ENCODE peak calls at places on chromosomes 5 and 9, in six cellular contexts. Q, L, N, H, V and G are unnamed samples.

GRCh38 chr5:107949688-107950341 is 279.1 kb upstream of the EFNA5 start:
- DNase-seq in N (no peak), L (no peak), Q (no peak), H (no peak), V (no peak), G (no peak)

GRCh38 chr9:27377811-27378345 is 80.9 kb upstream of the EQTN start:
- DNase-seq in V (no peak), L (no peak), N (no peak), Q (no peak), H (no peak), G (no peak)

GRCh38 chr5:58887721-58888409 is 305.0 kb downstream of the RAB3C start:
- DNase-seq in N (no peak), H (no peak), V (no peak), L (no peak), Q (no peak), G (no peak)

GRCh38 chr5:141914154-141914743 is 9.4 kb upstream of the DELE1 start:
- DNase-seq in L (peak; percentile 49), N (peak; percentile 59), H (peak; percentile 19), Q (peak; percentile 68), V (no peak), G (peak; percentile 17)

GRCh38 chr9:132041825-132042224 is 37.8 kb downstream of the MED27 start:
- DNase-seq in N (no peak), L (no peak), V (no peak), H (no peak), Q (no peak), G (no peak)

GRCh38 chr5:175873090-175873454 is 1.7 kb downstream of the CPLX2 start:
- DNase-seq in H (no peak), L (peak; percentile 22), Q (peak; percentile 63), N (peak; percentile 76), V (no peak), G (peak; percentile 5)

GRCh38 chr5:9454012-9454481 is 91.8 kb downstream of the SEMA5A start:
- DNase-seq in V (no peak), Q (peak; percentile 96), L (no peak), N (no peak), H (no peak), G (peak; percentile 13)

GRCh38 chr5:131150408-131150807 is 14.6 kb downstream of the HINT1 start:
- DNase-seq in Q (no peak), N (no peak), H (no peak), L (no peak), V (no peak), G (no peak)